ENCODE peak calls at places on chromosomes 6 and 20, in five cellular contexts. L is memory B cell, F is foreskin keratinocyte, Y is cardiac muscle cell, O is HTR-8/SVneo. H is an unnamed sample.

GRCh38 chr6:29552512-29553051 is 7.0 kb downstream of the UBD start:
- DNase-seq in Y (peak; percentile 79), F (peak; percentile 75), L (peak; percentile 60), O (peak; percentile 29), H (no peak)

GRCh38 chr20:57632286-57632685 is 12.1 kb upstream of the ZBP1 start:
- DNase-seq in F (no peak), Y (no peak), O (no peak), L (no peak), H (no peak)

GRCh38 chr6:27478706-27479318 is 5.9 kb upstream of the ZNF184 start:
- DNase-seq in F (peak; percentile 90), L (peak; percentile 81), O (peak; percentile 40), Y (peak; percentile 90), H (peak; percentile 92)

GRCh38 chr20:51763965-51764602 is 4.1 kb downstream of the ATP9A start:
- DNase-seq in Y (peak; percentile 44), L (no peak), F (no peak), O (no peak), H (no peak)

GRCh38 chr6:90204327-90204726 is 92.3 kb downstream of the BACH2 start:
- DNase-seq in L (no peak), F (peak; percentile 51), O (no peak), Y (no peak), H (no peak)

GRCh38 chr6:12578097-12578496 is 138.5 kb upstream of the PHACTR1 start:
- DNase-seq in Y (no peak), O (no peak), F (peak; percentile 66), L (no peak), H (no peak)

GRCh38 chr6:131654326-131654725 is 17.2 kb downstream of the ENPP3 start:
- DNase-seq in O (no peak), Y (no peak), F (peak; percentile 34), L (no peak), H (no peak)

GRCh38 chr6:29792123-29793035 is 35.2 kb upstream of the HLA-G start:
- DNase-seq in Y (peak; percentile 34), O (no peak), L (peak; percentile 64), F (peak; percentile 47), H (no peak)

GRCh38 chr6:10138917-10139316 is 276.0 kb downstream of the TFAP2A start:
- DNase-seq in L (no peak), O (peak; percentile 17), F (peak; percentile 81), Y (no peak), H (no peak)

GRCh38 chr6:38975621-38976049 is 72.9 kb upstream of the GLP1R start:
- DNase-seq in F (no peak), Y (peak; percentile 41), O (no peak), L (no peak), H (no peak)

GRCh38 chr6:161228096-161228495 is 45.8 kb downstream of the AGPAT4 start:
- DNase-seq in F (no peak), L (no peak), O (no peak), Y (no peak), H (no peak)

GRCh38 chr6:35691027-35691824 is 2.5 kb upstream of the FKBP5 start:
- DNase-seq in L (no peak), Y (peak; percentile 96), O (no peak), F (no peak), H (no peak)

GRCh38 chr20:7736336-7736735 is 203.9 kb downstream of the HAO1 start:
- DNase-seq in F (peak; percentile 44), O (no peak), Y (peak; percentile 54), L (no peak), H (no peak)

GRCh38 chr6:48236375-48236774 is 125.4 kb upstream of the PTCHD4 start:
- DNase-seq in Y (no peak), F (no peak), L (no peak), O (no peak), H (no peak)

GRCh38 chr6:45619994-45620471 is 242.3 kb upstream of the SUPT3H start:
- DNase-seq in F (no peak), L (no peak), O (no peak), Y (peak; percentile 33), H (no peak)

GRCh38 chr6:81793811-81794210 is 41.3 kb upstream of the TENT5A start:
- DNase-seq in F (no peak), Y (peak; percentile 52), O (no peak), L (no peak), H (no peak)

GRCh38 chr6:93165850-93166249 is 253.5 kb downstream of the EPHA7 start:
- DNase-seq in O (no peak), Y (no peak), F (no peak), L (no peak), H (no peak)

GRCh38 chr20:44573501-44573869 is 8.9 kb upstream of the PKIG start:
- DNase-seq in F (no peak), Y (no peak), O (no peak), L (no peak), H (no peak)

H was measured in Panc1.